ENCODE peak calls at places on chromosomes 2 and 18, in ten cellular contexts. U is GM13977; L is coronary artery; X is ACHN; E is activated CD4-positive, CD25-positive, alpha-beta regulatory T cell treated with anti-CD3 and anti-CD28 coated beads, Interleukin-2, amount 50 U/mL, for 72 hours; K is stimulated activated CD4-positive, alpha-beta T cell treated with anti-CD3 and anti-CD28 coated beads, Interleukin-12 subunit alpha, Interleukin-12 subunit beta, amount 100 ng/mL, for 24 hours; B is HuH-7.5; J is AG08395; G is MCF 10A; W is IMR-90. Z is an unnamed sample.

GRCh38 chr2:18119883-18120282 is 241.4 kb downstream of the KCNS3 start:
- DNase-seq in K (no peak), U (no peak), G (peak; percentile 3), X (no peak), E (no peak), B (no peak), J (peak; percentile 86), W (peak; percentile 65), L (no peak), Z (no peak)

GRCh38 chr2:67085146-67085545 is 312.0 kb upstream of the ETAA1 start:
- DNase-seq in E (no peak), L (no peak), U (no peak), W (no peak), J (no peak), X (no peak), K (no peak), B (no peak), G (no peak), Z (no peak)

GRCh38 chr18:54250846-54251251 is 18.5 kb upstream of the POLI start:
- DNase-seq in B (no peak), X (no peak), U (peak; percentile 23), J (no peak), W (no peak), L (no peak), E (no peak), K (no peak), G (peak; percentile 33), Z (no peak)

GRCh38 chr2:46268986-46269385 is 28.2 kb upstream of the EPAS1 start:
- DNase-seq in J (peak; percentile 82), L (no peak), W (peak; percentile 28), K (no peak), U (no peak), B (no peak), X (no peak), G (no peak), E (no peak), Z (no peak)

GRCh38 chr2:223613017-223613950 is 11.1 kb upstream of the SCG2 start:
- DNase-seq in W (peak; percentile 99), U (no peak), J (peak; percentile 97), G (peak; percentile 98), L (peak; percentile 93), B (peak; percentile 27), X (peak; percentile 90), K (no peak), E (no peak), Z (no peak)

GRCh38 chr2:232013701-232014353 is 52.3 kb downstream of the DIS3L2 start:
- DNase-seq in E (no peak), W (peak; percentile 97), X (peak; percentile 93), K (no peak), J (peak; percentile 80), U (no peak), G (peak; percentile 86), L (no peak), B (no peak), Z (no peak)

GRCh38 chr18:3605562-3606443 is 155.8 kb downstream of the TGIF1 start:
- DNase-seq in E (no peak), U (no peak), K (no peak), L (no peak), G (peak; percentile 36), W (peak; percentile 62), J (peak; percentile 45), B (no peak), X (peak; percentile 44), Z (no peak)

GRCh38 chr18:63365909-63366269 is 1.1 kb downstream of the KDSR start:
- DNase-seq in U (peak; percentile 35), X (peak; percentile 15), E (no peak), J (peak; percentile 3), B (no peak), L (no peak), W (peak; percentile 6), G (peak; percentile 33), K (no peak), Z (no peak)

GRCh38 chr2:161077367-161078210 is 82.6 kb upstream of the TANK start:
- DNase-seq in G (no peak), J (peak; percentile 41), W (peak; percentile 52), L (no peak), K (peak; percentile 52), U (peak; percentile 15), B (no peak), E (peak; percentile 45), X (no peak), Z (peak; percentile 35)

GRCh38 chr2:42100696-42101585 is 53.1 kb downstream of the PKDCC start:
- DNase-seq in X (peak; percentile 83), G (no peak), J (peak; percentile 81), E (peak; percentile 66), U (peak; percentile 61), K (no peak), B (no peak), W (peak; percentile 69), L (peak; percentile 87), Z (peak; percentile 53)

GRCh38 chr2:31987454-31987853 is 23.4 kb downstream of the MEMO1 start:
- DNase-seq in B (no peak), X (peak; percentile 12), U (no peak), L (no peak), K (no peak), W (peak; percentile 76), J (peak; percentile 51), G (peak; percentile 67), E (no peak), Z (no peak)

GRCh38 chr18:79738565-79739439 is 58.9 kb upstream of the KCNG2 start:
- DNase-seq in L (no peak), U (no peak), K (no peak), E (no peak), X (no peak), J (peak; percentile 34), W (no peak), B (no peak), G (no peak), Z (no peak)

GRCh38 chr2:230018153-230018552 is 50.6 kb downstream of the SLC16A14 start:
- DNase-seq in K (no peak), G (peak; percentile 79), L (no peak), X (no peak), J (no peak), W (peak; percentile 91), U (no peak), B (no peak), E (no peak), Z (no peak)

GRCh38 chr2:134137182-134137595 is 116.7 kb upstream of the MGAT5 start:
- DNase-seq in L (no peak), U (no peak), J (peak; percentile 85), X (no peak), K (no peak), B (no peak), E (no peak), W (peak; percentile 55), G (peak; percentile 81), Z (no peak)

GRCh38 chr18:77131652-77132368 is 773 bp downstream of the MBP start:
- DNase-seq in W (no peak), L (peak; percentile 81), U (peak; percentile 73), K (no peak), G (peak; percentile 69), X (peak; percentile 39), J (no peak), B (no peak), E (peak; percentile 57), Z (no peak)

GRCh38 chr2:230208576-230208975 is 11.2 kb downstream of the SP110 start:
- DNase-seq in L (no peak), E (no peak), K (no peak), U (no peak), J (no peak), G (no peak), W (no peak), X (no peak), B (no peak), Z (no peak)

GRCh38 chr18:55546873-55547704 is 40.9 kb downstream of the TCF4 start:
- DNase-seq in J (peak; percentile 58), B (no peak), U (no peak), L (no peak), G (peak; percentile 1), X (no peak), E (no peak), W (peak; percentile 82), K (no peak), Z (no peak)

GRCh38 chr2:225937625-225938024 is 538.1 kb downstream of the NYAP2 start:
- DNase-seq in B (no peak), K (no peak), E (no peak), U (no peak), L (no peak), J (no peak), W (peak; percentile 36), G (peak; percentile 53), X (peak; percentile 15), Z (no peak)

GRCh38 chr18:9366126-9366714 is 31.6 kb downstream of the TWSG1 start:
- DNase-seq in U (no peak), J (peak; percentile 45), G (peak; percentile 70), X (no peak), W (peak; percentile 40), E (no peak), B (peak; percentile 13), K (no peak), L (no peak), Z (no peak)

GRCh38 chr2:109611467-109612095 is 2.2 kb downstream of the SEPTIN10 start:
- DNase-seq in K (no peak), E (no peak), B (no peak), U (no peak), G (peak; percentile 70), X (peak; percentile 51), J (no peak), L (no peak), W (peak; percentile 96), Z (no peak)